ENCODE peak calls at places on chromosomes 16 and 17, in nine cellular contexts. P is coronary artery, O is brain microvascular endothelial cell, D is fibroblast of mammary gland, I is tibial artery, U is body of pancreas, S is psoas muscle, K is HFFc6, C is lung. B is an unnamed sample.

GRCh38 chr16:84959045-84959576 is 52.2 kb downstream of the ZDHHC7 start:
- DNase-seq in D (no peak), I (no peak), S (no peak), U (no peak), P (no peak), C (no peak), K (no peak), O (no peak), B (no peak)

GRCh38 chr16:81036751-81037350 is 1.2 kb downstream of the ATMIN start:
- DNase-seq in S (no peak), O (no peak), I (no peak), K (no peak), P (no peak), C (no peak), U (no peak), D (peak), B (no peak)

GRCh38 chr17:27832851-27833250 is 32.5 kb upstream of the NOS2 start:
- DNase-seq in K (no peak), C (no peak), S (no peak), I (no peak), U (no peak), P (no peak), O (no peak), D (no peak), B (no peak)

GRCh38 chr17:42155614-42156045 is 841 bp upstream of the RAB5C start:
- DNase-seq in D (no peak), P (no peak), K (no peak), I (no peak), C (no peak), U (no peak), S (no peak), O (no peak), B (no peak)

GRCh38 chr17:72764632-72765041 is 327.9 kb downstream of the SLC39A11 start:
- DNase-seq in C (no peak), U (no peak), P (no peak), K (peak), S (no peak), I (no peak), O (peak), D (peak), B (no peak)

GRCh38 chr17:70552230-70552981 is 383.1 kb downstream of the KCNJ2 start:
- DNase-seq in P (no peak), C (no peak), I (no peak), D (peak), O (peak), U (no peak), K (peak), S (no peak), B (no peak)

GRCh38 chr16:22183901-22184614 is 21.8 kb downstream of the SDR42E2 start:
- DNase-seq in K (no peak), C (no peak), U (no peak), S (no peak), O (no peak), D (no peak), I (no peak), P (no peak), B (no peak)

GRCh38 chr16:734208-734980 is 6.4 kb downstream of the CIAO3 start:
- DNase-seq in I (peak), K (no peak), P (no peak), C (no peak), U (no peak), D (no peak), S (no peak), O (no peak), B (no peak)

GRCh38 chr16:48041861-48042435 is 113.8 kb downstream of the ABCC12 start:
- DNase-seq in I (no peak), U (no peak), K (no peak), C (no peak), P (no peak), O (no peak), S (no peak), D (no peak), B (no peak)

GRCh38 chr16:10992797-10993196 is 48.4 kb downstream of the CLEC16A start:
- DNase-seq in O (peak), P (no peak), S (peak), K (peak), D (peak), U (no peak), I (no peak), C (no peak), B (no peak)

GRCh38 chr17:65482201-65482600 is 79.2 kb downstream of the AXIN2 start:
- DNase-seq in C (no peak), O (no peak), U (no peak), I (no peak), S (no peak), P (no peak), K (no peak), D (no peak), B (no peak)

GRCh38 chr16:51592535-51592934 is 441.5 kb upstream of the SALL1 start:
- DNase-seq in I (no peak), D (peak), K (no peak), P (no peak), O (no peak), C (no peak), S (no peak), U (no peak), B (no peak)

GRCh38 chr16:86775401-86775985 is 197.1 kb downstream of the FOXL1 start:
- DNase-seq in O (no peak), S (no peak), K (no peak), U (no peak), I (peak), P (no peak), C (no peak), D (peak), B (no peak)

GRCh38 chr16:69932691-69933392 is 18.3 kb upstream of the CLEC18A start:
- DNase-seq in I (peak), C (no peak), O (no peak), U (no peak), D (no peak), S (no peak), K (no peak), P (no peak), B (no peak)

GRCh38 chr17:48326311-48326710 is 103.7 kb downstream of the SKAP1 start:
- DNase-seq in S (no peak), I (no peak), O (no peak), D (no peak), C (no peak), U (no peak), K (no peak), P (no peak), B (no peak)

GRCh38 chr17:48317732-48318131 is 112.3 kb downstream of the SKAP1 start:
- DNase-seq in U (no peak), O (no peak), S (no peak), K (no peak), I (no peak), C (no peak), P (no peak), D (no peak), B (no peak)

GRCh38 chr17:48322060-48322459 is 108.0 kb downstream of the SKAP1 start:
- DNase-seq in U (no peak), D (peak), P (no peak), K (peak), S (no peak), I (no peak), C (no peak), O (no peak), B (no peak)
- TF ChIP-seq CTCF in U (no peak), D (peak), P (no peak), K (peak), S (no peak), I (no peak), C (no peak), O (peak), B (no peak)

GRCh38 chr17:4551796-4552525 is 3.2 kb downstream of the MYBBP1A start:
- DNase-seq in D (no peak), I (no peak), O (no peak), S (no peak), P (no peak), K (no peak), C (no peak), U (no peak), B (no peak)

GRCh38 chr17:4549781-4550533 is 5.2 kb downstream of the MYBBP1A start:
- DNase-seq in U (no peak), D (no peak), P (no peak), S (peak), C (no peak), I (no peak), O (no peak), K (no peak), B (no peak)

GRCh38 chr17:4550534-4551039 is 4.6 kb downstream of the MYBBP1A start:
- DNase-seq in D (no peak), C (no peak), S (no peak), U (no peak), P (no peak), I (no peak), K (no peak), O (no peak), B (no peak)

GRCh38 chr17:4548721-4549531 is 6.3 kb downstream of the MYBBP1A start:
- DNase-seq in P (no peak), K (no peak), I (no peak), S (no peak), D (no peak), U (no peak), O (no peak), C (no peak), B (no peak)

GRCh38 chr17:4551141-4551540 is 4.0 kb downstream of the MYBBP1A start:
- DNase-seq in U (no peak), D (peak), K (no peak), O (no peak), I (no peak), P (no peak), C (no peak), S (no peak), B (no peak)
- TF ChIP-seq CTCF in U (no peak), D (no peak), K (peak), O (peak), I (no peak), P (no peak), C (no peak), S (no peak), B (no peak)

GRCh38 chr16:31130899-31131298 is 4.6 kb downstream of the PRSS8 start:
- DNase-seq in U (peak), D (no peak), P (no peak), I (no peak), K (no peak), C (peak), O (no peak), S (no peak), B (no peak)
- TF ChIP-seq CTCF in U (no peak), D (no peak), P (no peak), I (no peak), K (no peak), C (no peak), O (no peak), S (no peak), B (no peak)

DNA sequence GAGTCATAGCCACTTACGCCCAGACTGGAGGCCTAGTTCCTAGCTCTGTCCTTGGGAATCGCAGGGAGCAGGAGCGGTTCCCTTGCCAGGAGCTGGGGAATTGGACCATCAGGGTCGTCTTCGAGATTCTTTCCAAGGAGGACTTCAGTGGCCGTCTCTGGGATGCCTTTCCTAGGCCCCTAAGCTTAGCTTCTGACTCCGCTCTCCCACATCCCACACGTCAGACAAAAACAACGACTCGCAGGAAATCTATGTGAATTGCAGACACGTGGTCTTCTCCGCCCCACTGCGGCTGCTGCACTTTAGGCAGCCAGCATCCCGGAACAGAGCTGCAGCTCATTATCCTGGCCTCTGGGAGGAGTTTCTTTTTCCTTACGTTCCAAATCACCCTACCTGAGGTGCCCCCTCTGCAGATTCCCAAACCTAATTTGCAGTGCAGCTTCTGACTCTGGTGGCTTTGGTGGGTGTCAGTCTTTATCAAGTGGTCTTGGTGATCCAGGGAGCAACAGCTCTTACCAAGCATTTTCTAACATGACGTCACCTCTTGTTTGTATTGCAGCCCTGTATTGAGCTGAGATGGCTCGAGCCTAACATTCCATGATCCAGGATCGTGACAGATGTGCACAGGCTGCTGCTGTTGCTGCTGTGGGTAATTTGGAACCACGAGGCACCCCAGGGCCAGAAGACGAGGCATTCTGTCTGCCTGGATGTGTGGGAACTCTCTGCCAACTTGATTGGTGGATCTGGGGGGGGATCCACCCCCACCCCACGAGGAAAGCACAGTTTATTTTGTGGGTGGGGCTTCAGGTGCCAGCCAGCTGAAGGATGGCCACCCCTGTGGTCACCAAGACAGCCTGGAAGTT is 1.1 kb downstream of the KATNB1 start:
- DNase-seq in S (no peak), U (peak), K (peak), D (peak), C (no peak), I (no peak), P (no peak), O (peak), B (no peak)
- TF ChIP-seq CTCF in S (no peak), U (peak), K (peak), D (peak), C (no peak), I (no peak), P (no peak), O (peak), B (no peak)

GRCh38 chr17:82690786-82691489 is 7.6 kb downstream of the RAB40B start:
- DNase-seq in U (no peak), I (no peak), K (no peak), S (peak), O (no peak), D (no peak), P (no peak), C (no peak), B (no peak)

GRCh38 chr17:82692268-82692667 is 6.2 kb downstream of the RAB40B start:
- DNase-seq in U (no peak), C (no peak), I (no peak), O (no peak), K (no peak), S (peak), D (no peak), P (no peak), B (no peak)

GRCh38 chr17:82694647-82695046 is 3.9 kb downstream of the RAB40B start:
- DNase-seq in U (no peak), I (no peak), C (no peak), S (no peak), P (no peak), K (no peak), O (no peak), D (no peak), B (no peak)

GRCh38 chr17:82691714-82692113 is 6.8 kb downstream of the RAB40B start:
- DNase-seq in S (peak), D (no peak), I (no peak), C (no peak), O (no peak), U (no peak), P (no peak), K (no peak), B (no peak)

GRCh38 chr17:82693168-82693867 is 5.2 kb downstream of the RAB40B start:
- DNase-seq in U (no peak), P (no peak), S (peak), K (no peak), O (no peak), C (no peak), I (no peak), D (no peak), B (no peak)
- TF ChIP-seq CTCF in U (no peak), P (no peak), S (no peak), K (no peak), O (no peak), C (no peak), I (no peak), D (no peak), B (no peak)